ENCODE peak calls at places on chromosomes 7 and 10, in eight cellular contexts. H is skeletal muscle cell, Q is NCI-H1694 treated with DMSO at 0.1 percent for 48 hours, S is tibial artery, N is NCI-H1092 treated with DMSO at 0.1 percent for 48 hours, G is cardiac fibroblast, I is activated gamma-delta T cell treated with Interleukin-2 at 50 U/mL for 16 hours, E is amniotic epithelial cell. J is an unnamed sample.
A peak's percentile ranks its signal among the peaks of the same experiment; 100 is the strongest.

GRCh38 chr10:29896053-29896452 is 163.3 kb downstream of the JCAD start:
- DNase-seq in H (peak; percentile 44), Q (no peak), S (no peak), N (no peak), G (peak; percentile 49), I (no peak), E (no peak), J (no peak)

GRCh38 chr10:34249634-34250033 is 565.5 kb downstream of the PARD3 start:
- DNase-seq in H (no peak), Q (no peak), S (no peak), N (peak; percentile 8), G (no peak), I (no peak), E (no peak), J (no peak)

GRCh38 chr7:157718303-157719007 is 381.7 kb downstream of the DNAJB6 start:
- DNase-seq in H (no peak), Q (no peak), S (no peak), N (no peak), G (no peak), I (no peak), E (no peak), J (no peak)

GRCh38 chr7:16958724-16959123 is 76.9 kb upstream of the AGR3 start:
- DNase-seq in H (no peak), Q (no peak), S (no peak), N (no peak), G (no peak), I (no peak), E (no peak), J (no peak)

GRCh38 chr10:69497235-69497561 is 45.9 kb downstream of the TSPAN15 start:
- DNase-seq in H (no peak), Q (no peak), S (no peak), N (no peak), G (no peak), I (no peak), E (no peak), J (no peak)

GRCh38 chr10:101283762-101284161 is 54.5 kb upstream of the LBX1 start:
- DNase-seq in H (no peak), Q (peak; percentile 25), S (no peak), N (no peak), G (no peak), I (no peak), E (no peak), J (no peak)

GRCh38 chr7:123360631-123361030 is 160.9 kb upstream of the SLC13A1 start:
- DNase-seq in H (no peak), Q (no peak), S (no peak), N (no peak), G (no peak), I (no peak), E (no peak), J (no peak)

GRCh38 chr10:86267286-86268195 is 99.1 kb downstream of the GRID1 start:
- DNase-seq in H (no peak), Q (no peak), S (no peak), N (no peak), G (no peak), I (no peak), E (no peak), J (no peak)

GRCh38 chr7:150793569-150794238 is 6.5 kb downstream of the TMEM176B start:
- DNase-seq in H (no peak), Q (no peak), S (no peak), N (no peak), G (no peak), I (no peak), E (no peak), J (no peak)

GRCh38 chr10:109922976-109923921 is at the start of gene XPNPEP1:
- DNase-seq in H (no peak), Q (peak; percentile 26), S (peak; percentile 87), N (peak; percentile 51), G (peak; percentile 91), I (peak; percentile 69), E (peak; percentile 74), J (no peak)

GRCh38 chr10:44960482-44961230 is 1.1 kb downstream of the RASSF4 start:
- DNase-seq in H (no peak), Q (no peak), S (no peak), N (no peak), G (no peak), I (no peak), E (no peak), J (no peak)

GRCh38 chr7:104923010-104923421 is 91.0 kb upstream of the KMT2E start:
- DNase-seq in H (peak; percentile 62), Q (peak; percentile 79), S (peak; percentile 74), N (peak; percentile 79), G (peak; percentile 96), I (peak; percentile 70), E (peak; percentile 84), J (peak; percentile 74)

GRCh38 chr10:91541481-91541880 is 91.4 kb downstream of the PPP1R3C start:
- DNase-seq in H (no peak), Q (no peak), S (no peak), N (no peak), G (peak; percentile 70), I (no peak), E (no peak), J (no peak)

GRCh38 chr10:132904814-132905649 is 37.3 kb downstream of the CFAP46 start:
- DNase-seq in H (no peak), Q (no peak), S (peak; percentile 16), N (no peak), G (no peak), I (no peak), E (no peak), J (no peak)

GRCh38 chr10:69360485-69361302 is 56.0 kb downstream of the TACR2 start:
- DNase-seq in H (peak; percentile 73), Q (no peak), S (peak; percentile 83), N (peak; percentile 55), G (peak; percentile 89), I (no peak), E (peak; percentile 92), J (peak; percentile 59)

GRCh38 chr7:105677803-105678583 is 96.7 kb upstream of the EFCAB10 start:
- DNase-seq in H (no peak), Q (no peak), S (peak; percentile 54), N (no peak), G (no peak), I (peak; percentile 51), E (no peak), J (no peak)

GRCh38 chr7:121344497-121344896 is 15.7 kb downstream of the WNT16 start:
- DNase-seq in H (no peak), Q (no peak), S (no peak), N (no peak), G (no peak), I (no peak), E (no peak), J (no peak)